ENCODE peak calls at places on chromosomes 16 and 17, in nine cellular contexts. V, T, A, P, N, Q, X, M and G are unnamed samples.

GRCh38 chr16:70706948-70707465 is 21.2 kb upstream of the MTSS2 start:
- DNase-seq in V (peak), T (peak), A (no peak), P (no peak), N (no peak), Q (peak), X (peak), M (no peak), G (no peak)

GRCh38 chr16:84041421-84041820 is 1.2 kb downstream of the SLC38A8 start:
- DNase-seq in V (no peak), T (no peak), A (no peak), P (no peak), N (no peak), Q (no peak), X (no peak), M (no peak), G (no peak)

GRCh38 chr17:647340-648197 is 67.1 kb downstream of the VPS53 start:
- DNase-seq in V (no peak), T (no peak), A (no peak), P (no peak), N (no peak), Q (no peak), X (no peak), M (no peak), G (no peak)

GRCh38 chr17:75756451-75757085 is 8.4 kb downstream of the GALK1 start:
- DNase-seq in V (no peak), T (no peak), A (no peak), P (no peak), N (no peak), Q (no peak), X (no peak), M (no peak), G (no peak)

GRCh38 chr17:55177914-55178217 is 86.9 kb upstream of the HLF start:
- DNase-seq in V (no peak), T (no peak), A (no peak), P (no peak), N (no peak), Q (no peak), X (no peak), M (no peak), G (no peak)

GRCh38 chr17:58335061-58335731 is 6.6 kb upstream of the TSPOAP1 start:
- DNase-seq in V (no peak), T (no peak), A (no peak), P (no peak), N (no peak), Q (no peak), X (no peak), M (peak), G (no peak)

GRCh38 chr16:16151315-16151714 is 72.0 kb downstream of the ABCC6 start:
- DNase-seq in V (no peak), T (no peak), A (no peak), P (no peak), N (no peak), Q (no peak), X (no peak), M (no peak), G (no peak)

GRCh38 chr16:84303516-84303915 is 8.8 kb downstream of the WFDC1 start:
- DNase-seq in V (no peak), T (no peak), A (no peak), P (no peak), N (no peak), Q (no peak), X (no peak), M (no peak), G (no peak)

GRCh38 chr17:14298221-14298994 is 2.5 kb upstream of the HS3ST3B1 start:
- DNase-seq in V (no peak), T (peak), A (no peak), P (no peak), N (no peak), Q (no peak), X (no peak), M (no peak), G (peak)

GRCh38 chr17:299546-299945 is 53.1 kb downstream of the RPH3AL start:
- DNase-seq in V (no peak), T (no peak), A (no peak), P (no peak), N (no peak), Q (no peak), X (no peak), M (no peak), G (no peak)

GRCh38 chr16:3070608-3071111 is 5.2 kb downstream of the IL32 start:
- DNase-seq in V (no peak), T (no peak), A (no peak), P (no peak), N (no peak), Q (no peak), X (no peak), M (no peak), G (no peak)

GRCh38 chr17:35748323-35748960 is 4.6 kb downstream of the GAS2L2 start:
- DNase-seq in V (no peak), T (peak), A (no peak), P (no peak), N (no peak), Q (no peak), X (no peak), M (no peak), G (no peak)

GRCh38 chr17:37239690-37240344 is 136.0 kb upstream of the C17orf78 start:
- DNase-seq in V (peak), T (peak), A (no peak), P (no peak), N (no peak), Q (peak), X (no peak), M (peak), G (no peak)

GRCh38 chr16:20940864-20941634 is 40.5 kb downstream of the LYRM1 start:
- DNase-seq in V (no peak), T (no peak), A (no peak), P (no peak), N (no peak), Q (no peak), X (no peak), M (no peak), G (no peak)

GRCh38 chr16:57657228-57657627 is 10.9 kb upstream of the ADGRG3 start:
- DNase-seq in V (no peak), T (no peak), A (no peak), P (no peak), N (no peak), Q (no peak), X (no peak), M (no peak), G (no peak)

GRCh38 chr16:15643453-15644305 is 725 bp upstream of the MARF1 start:
- DNase-seq in V (peak), T (peak), A (peak), P (peak), N (no peak), Q (peak), X (peak), M (peak), G (no peak)

DNA sequence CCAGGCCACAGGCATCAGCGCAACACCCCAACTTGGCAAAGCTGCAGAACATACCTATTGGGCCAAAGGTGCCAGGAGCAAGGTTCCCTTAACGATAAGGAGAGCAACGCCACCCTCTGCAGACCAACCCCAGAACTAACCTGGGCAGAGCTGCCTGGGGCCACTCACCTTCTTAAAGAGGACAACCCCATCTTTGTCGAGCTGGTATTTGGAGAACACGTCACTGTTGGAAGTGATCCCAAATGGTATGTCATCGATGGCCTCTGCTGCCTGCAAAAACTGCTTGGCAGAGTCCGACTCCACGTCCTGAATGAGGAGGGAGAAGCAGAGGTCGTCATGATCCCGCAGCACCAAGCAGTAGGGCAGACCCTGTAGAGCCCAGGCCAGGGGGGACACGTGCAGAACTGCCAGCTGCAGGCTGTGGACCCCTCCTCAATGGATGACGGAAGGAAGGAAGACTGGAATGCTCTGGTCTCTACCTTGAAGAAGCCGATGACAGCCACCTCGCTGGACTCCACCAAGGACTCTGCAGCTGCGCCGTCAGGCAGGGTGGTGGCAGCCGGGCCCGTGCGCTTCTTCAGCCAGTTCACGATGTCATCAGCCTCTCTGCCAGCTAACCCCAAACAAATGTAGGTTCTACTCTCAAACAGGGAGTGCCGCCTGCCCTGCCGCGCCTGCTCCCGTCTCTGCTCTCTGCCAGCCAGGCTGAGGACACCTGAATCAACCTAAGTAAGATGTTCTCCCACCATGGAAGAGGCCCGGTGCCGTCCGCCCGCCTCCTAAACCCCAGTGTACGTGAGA is 5.2 kb downstream of the P4HB start:
- DNase-seq in V (no peak), T (no peak), A (no peak), P (no peak), N (no peak), Q (no peak), X (no peak), M (no peak), G (no peak)
- TF ChIP-seq CTCF in V (no peak), T (no peak), A (no peak), P (no peak), N (no peak), Q (no peak), X (no peak), M (peak), G (no peak)

DNA sequence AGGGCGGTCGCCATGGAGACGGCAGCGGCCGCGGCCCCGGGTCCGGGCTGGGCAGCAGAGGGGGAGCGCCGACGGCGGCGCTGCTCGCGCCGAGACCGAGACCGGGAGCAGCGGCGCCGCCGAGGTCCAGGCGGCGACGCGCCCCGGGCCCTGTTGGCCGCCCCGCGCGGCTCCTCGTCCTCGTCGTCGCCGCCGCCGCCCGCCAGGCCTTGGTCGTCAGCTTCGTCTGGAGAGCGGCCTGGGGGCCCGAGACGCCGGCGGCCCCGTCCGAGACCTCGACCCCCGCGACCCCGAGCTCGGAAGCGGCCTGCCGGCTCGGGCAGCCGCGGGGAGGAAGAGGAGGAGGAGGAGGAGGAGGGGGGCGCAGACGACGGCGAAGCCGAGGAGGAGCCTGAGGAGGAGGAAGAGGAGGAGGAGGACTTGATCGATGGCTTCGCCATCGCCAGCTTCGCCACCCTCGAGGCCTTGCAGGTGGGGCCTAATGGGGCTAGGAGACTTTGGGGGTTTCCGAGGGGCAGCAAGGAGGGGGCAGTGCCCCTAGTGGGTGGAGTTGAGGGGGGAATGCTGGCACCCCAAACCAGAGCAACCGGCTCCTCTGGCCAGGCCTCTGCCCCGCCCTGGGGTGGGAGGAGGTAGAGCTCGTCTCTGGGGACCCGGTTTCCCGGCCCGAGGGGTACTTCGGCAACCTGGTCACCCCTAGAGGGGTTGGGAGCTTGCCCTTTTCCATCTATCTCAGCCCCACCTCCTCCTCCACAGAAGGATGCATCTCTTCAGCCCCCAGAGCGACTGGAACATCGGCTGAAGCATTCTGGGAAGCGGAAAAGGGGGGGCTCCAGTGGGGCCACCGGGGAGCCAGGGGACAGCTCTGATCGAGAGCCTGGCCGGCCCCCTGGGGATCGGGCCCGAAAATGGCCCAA is 1.5 kb downstream of the FBRS start:
- DNase-seq in V (no peak), T (no peak), A (peak), P (no peak), N (no peak), Q (no peak), X (no peak), M (peak), G (no peak)
- TF ChIP-seq CTCF in V (peak), T (no peak), A (no peak), P (no peak), N (peak), Q (peak), X (no peak), M (peak), G (no peak)

GRCh38 chr17:4366312-4367063 is at the start of gene UBE2G1:
- DNase-seq in V (peak), T (peak), A (peak), P (peak), N (peak), Q (peak), X (peak), M (peak), G (peak)
- TF ChIP-seq CTCF in V (peak), T (peak), A (peak), P (peak), N (peak), Q (peak), X (no peak), M (peak), G (no peak)

DNA sequence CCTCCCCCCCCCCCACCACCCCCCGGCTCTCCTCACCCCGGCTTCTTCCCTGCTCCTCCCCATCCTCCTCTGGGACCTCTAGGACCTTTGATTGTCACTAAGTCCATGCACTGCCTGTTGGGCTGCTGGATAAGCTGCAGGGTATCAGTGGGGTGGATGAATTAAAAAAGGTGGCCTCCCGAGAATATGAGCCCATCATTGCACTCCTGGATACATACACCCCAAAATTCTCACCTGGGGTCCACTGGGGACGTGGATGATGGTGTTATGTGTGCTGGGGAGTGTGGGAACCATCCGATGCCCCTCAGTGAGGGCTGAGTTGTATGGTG is 88.8 kb downstream of the IRF8 start:
- DNase-seq in V (no peak), T (no peak), A (no peak), P (no peak), N (no peak), Q (no peak), X (no peak), M (no peak), G (no peak)
- TF ChIP-seq CTCF in V (no peak), T (no peak), A (no peak), P (no peak), N (no peak), Q (peak), X (no peak), M (peak), G (peak)

GRCh38 chr17:44899074-44899782 is at the start of gene EFTUD2:
- DNase-seq in V (peak), T (peak), A (peak), P (peak), N (peak), Q (peak), X (peak), M (peak), G (peak)

GRCh38 chr17:44898768-44899073 is 524 bp downstream of the EFTUD2 start:
- DNase-seq in V (no peak), T (peak), A (no peak), P (no peak), N (no peak), Q (peak), X (no peak), M (no peak), G (no peak)

GRCh38 chr17:44892250-44892649 is 7.0 kb downstream of the EFTUD2 start:
- DNase-seq in V (no peak), T (no peak), A (no peak), P (no peak), N (no peak), Q (no peak), X (no peak), M (no peak), G (no peak)

GRCh38 chr17:44889003-44889402 is 10.2 kb downstream of the EFTUD2 start:
- DNase-seq in V (no peak), T (no peak), A (no peak), P (no peak), N (no peak), Q (no peak), X (no peak), M (no peak), G (no peak)

GRCh38 chr17:44894642-44895041 is 4.6 kb downstream of the EFTUD2 start:
- DNase-seq in V (no peak), T (no peak), A (no peak), P (no peak), N (no peak), Q (no peak), X (no peak), M (no peak), G (no peak)
- TF ChIP-seq CTCF in V (no peak), T (no peak), A (no peak), P (no peak), N (no peak), Q (no peak), X (no peak), M (peak), G (no peak)

GRCh38 chr16:78390828-78391227 is 291.4 kb downstream of the WWOX start:
- DNase-seq in V (no peak), T (no peak), A (no peak), P (no peak), N (no peak), Q (no peak), X (no peak), M (no peak), G (no peak)

GRCh38 chr16:78392585-78393195 is 293.2 kb downstream of the WWOX start:
- DNase-seq in V (no peak), T (no peak), A (no peak), P (no peak), N (no peak), Q (no peak), X (no peak), M (no peak), G (no peak)

GRCh38 chr16:78395035-78395434 is 295.6 kb downstream of the WWOX start:
- DNase-seq in V (no peak), T (no peak), A (no peak), P (no peak), N (no peak), Q (no peak), X (no peak), M (no peak), G (no peak)

GRCh38 chr16:78396673-78397072 is 297.2 kb downstream of the WWOX start:
- DNase-seq in V (no peak), T (no peak), A (no peak), P (no peak), N (no peak), Q (no peak), X (no peak), M (no peak), G (no peak)

GRCh38 chr16:78396046-78396445 is 296.6 kb downstream of the WWOX start:
- DNase-seq in V (no peak), T (no peak), A (no peak), P (no peak), N (no peak), Q (no peak), X (no peak), M (peak), G (no peak)
- TF ChIP-seq CTCF in V (no peak), T (no peak), A (peak), P (peak), N (peak), Q (peak), X (no peak), M (peak), G (peak)